ENCODE peak calls at places on chromosomes 3 and 15, in seven cellular contexts. D is GM12891, X is HepG2, V is SK-N-SH, O is upper lobe of left lung, S is GM12892, J is K562. B is an unnamed sample.

GRCh38 chr15:77420610-77421369 is at the start of gene HMG20A:
- DNase-seq in D (peak), X (peak), V (peak), O (peak), S (peak), J (peak), B (peak)

GRCh38 chr3:2024037-2024436 is 74.6 kb upstream of the CNTN4 start:
- DNase-seq in D (no peak), X (no peak), V (no peak), O (no peak), S (no peak), J (no peak), B (no peak)

GRCh38 chr15:93981706-93982105 is 249.7 kb upstream of the MCTP2 start:
- DNase-seq in D (no peak), X (no peak), V (no peak), O (no peak), S (no peak), J (no peak), B (no peak)

GRCh38 chr15:29124581-29125381 is 144.8 kb downstream of the NSMCE3 start:
- DNase-seq in D (no peak), X (no peak), V (no peak), O (no peak), S (no peak), J (no peak), B (no peak)

GRCh38 chr3:57169872-57170623 is 4.9 kb upstream of the IL17RD start:
- DNase-seq in D (peak), X (peak), V (peak), O (peak), S (peak), J (peak), B (peak)

GRCh38 chr3:50089603-50089945 is 855 bp downstream of the RBM5 start:
- DNase-seq in D (no peak), X (no peak), V (no peak), O (no peak), S (no peak), J (no peak), B (no peak)

GRCh38 chr3:73832426-73832825 is 207.7 kb upstream of the PDZRN3 start:
- DNase-seq in D (no peak), X (no peak), V (no peak), O (no peak), S (no peak), J (no peak), B (no peak)

GRCh38 chr15:66765478-66766281 is 63.6 kb downstream of the SMAD6 start:
- DNase-seq in D (no peak), X (peak), V (peak), O (no peak), S (no peak), J (no peak), B (peak)

DNA sequence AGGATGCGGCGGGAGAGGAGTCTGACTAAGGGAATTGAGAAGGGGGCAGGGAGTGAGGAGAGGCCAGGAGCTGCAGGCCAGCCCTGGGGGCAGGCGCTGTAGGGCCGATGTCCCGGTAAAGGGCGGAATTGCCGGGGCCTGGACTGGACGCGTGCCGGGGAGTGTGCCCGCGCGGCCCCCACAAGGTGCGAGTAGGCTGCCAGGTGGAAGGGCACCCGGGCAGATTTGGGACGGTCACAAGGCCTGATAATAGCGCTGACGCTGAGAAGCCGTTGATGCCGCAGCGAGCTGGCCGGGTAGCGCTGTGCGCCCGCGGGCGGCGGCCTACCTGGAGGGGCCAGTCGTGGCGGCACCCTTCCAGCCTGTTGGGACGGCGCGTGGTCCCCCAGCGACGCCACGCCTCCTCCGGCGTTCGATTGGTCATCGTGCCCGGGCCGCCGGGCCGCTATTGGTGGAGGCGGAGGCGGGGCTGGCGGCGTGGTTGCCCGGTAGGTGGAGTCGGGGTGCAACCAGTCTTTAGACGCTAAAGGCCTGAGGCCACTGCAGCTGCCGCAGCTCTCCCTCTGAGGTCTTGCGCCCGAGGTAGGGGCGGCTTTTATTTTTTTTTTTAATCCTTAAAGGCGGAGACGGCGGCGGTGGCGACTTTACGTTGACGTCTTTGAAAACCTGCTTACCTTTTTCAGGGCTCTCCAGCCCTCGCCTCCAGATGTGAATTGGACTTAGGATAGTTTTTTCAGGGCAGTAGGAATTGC is 919 bp downstream of the SLC25A38 start:
- DNase-seq in D (peak), X (peak), V (peak), O (peak), S (peak), J (peak), B (peak)
- TF ChIP-seq POLR2AphosphoS5 in D (peak), X (peak), V (no peak), O (peak), S (peak), J (peak), B (peak)

DNA sequence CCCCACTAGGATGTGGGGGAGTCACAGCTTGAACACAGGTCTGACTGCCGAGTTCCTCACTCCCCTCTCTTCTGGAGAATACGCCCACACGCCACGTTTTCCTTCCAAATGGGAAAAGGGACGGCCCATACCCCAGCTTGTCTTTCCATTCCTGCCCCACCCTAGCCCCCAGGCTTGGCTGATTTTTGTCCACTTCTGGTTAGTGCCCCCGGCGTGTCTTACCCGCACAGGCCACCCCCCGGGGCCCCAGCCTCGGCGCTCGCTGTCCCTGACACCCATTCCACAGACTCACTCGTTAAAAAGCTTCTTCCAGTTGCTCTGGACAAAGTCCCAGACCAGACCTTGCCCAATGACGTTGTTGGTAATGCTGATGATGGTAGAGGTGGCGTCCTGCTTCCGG is 14.5 kb downstream of the MESP2 start:
- DNase-seq in D (no peak), X (no peak), V (no peak), O (no peak), S (no peak), J (no peak), B (no peak)
- TF ChIP-seq POLR2AphosphoS5 in D (no peak), X (no peak), V (no peak), O (no peak), S (no peak), J (no peak), B (no peak)

DNA sequence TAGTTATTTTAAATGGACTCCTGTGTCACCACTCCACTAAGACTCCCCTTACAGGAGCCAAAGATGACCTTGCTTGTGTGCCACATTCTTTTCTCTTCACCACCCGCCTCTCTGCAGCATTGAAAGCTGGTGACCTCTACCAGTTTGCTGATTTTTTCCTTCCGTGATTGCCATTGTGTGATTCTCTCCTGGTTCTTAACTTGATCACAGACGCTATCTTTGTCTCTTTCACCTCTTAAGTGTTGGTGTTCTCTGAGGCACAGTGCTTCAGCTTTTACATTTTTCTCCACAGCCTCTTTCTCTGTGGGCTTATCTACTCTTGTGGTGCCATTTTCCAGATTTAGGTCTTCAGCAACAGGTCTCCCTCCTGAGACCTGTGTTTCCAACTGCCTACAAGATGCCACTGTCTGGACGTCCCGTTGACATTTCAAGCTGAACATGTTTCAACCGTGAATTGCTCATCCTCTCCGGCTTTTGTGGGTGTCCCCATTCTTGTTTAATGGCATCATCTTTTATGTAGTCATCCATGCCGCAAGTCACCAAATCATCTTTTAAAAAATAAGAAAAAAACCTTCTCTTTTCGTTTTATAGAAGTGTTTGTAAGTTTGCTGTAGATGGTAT is 26.5 kb downstream of the IQGAP1 start:
- DNase-seq in D (no peak), X (no peak), V (no peak), O (no peak), S (no peak), J (no peak), B (no peak)
- TF ChIP-seq POLR2AphosphoS5 in D (no peak), X (no peak), V (no peak), O (no peak), S (no peak), J (no peak), B (no peak)

DNA sequence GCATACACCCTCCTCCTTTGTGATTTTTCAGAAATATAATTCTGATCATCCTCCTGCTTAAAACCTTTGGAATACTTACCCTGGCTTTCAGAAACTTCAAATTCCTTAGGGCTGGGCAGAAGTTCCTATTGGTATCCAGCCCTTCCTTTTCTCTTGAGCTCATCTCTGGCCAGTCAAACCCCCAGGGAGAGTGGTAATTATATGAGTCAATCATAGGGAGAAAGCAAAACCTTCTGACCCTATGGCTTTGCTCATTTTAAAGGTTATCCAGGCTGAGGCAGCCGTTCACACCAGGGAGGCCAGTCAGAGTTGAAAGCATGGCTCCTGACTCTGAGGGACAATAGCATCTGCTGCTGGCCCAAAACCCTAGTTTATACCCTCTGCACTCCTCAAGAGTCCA is 23.9 kb upstream of the CTNNB1 start:
- DNase-seq in D (no peak), X (no peak), V (no peak), O (no peak), S (no peak), J (no peak), B (no peak)
- TF ChIP-seq POLR2AphosphoS5 in D (no peak), X (no peak), V (no peak), O (no peak), S (no peak), J (no peak), B (no peak)

GRCh38 chr3:129207347-129207947 is 23.8 kb upstream of the CNBP start:
- DNase-seq in D (no peak), X (no peak), V (no peak), O (no peak), S (no peak), J (no peak), B (no peak)
- TF ChIP-seq POLR2AphosphoS5 in D (no peak), X (no peak), V (no peak), O (no peak), S (no peak), J (no peak), B (no peak)

GRCh38 chr3:196621581-196621980 is 17.9 kb upstream of the NRROS start:
- DNase-seq in D (no peak), X (no peak), V (no peak), O (no peak), S (no peak), J (no peak), B (no peak)

GRCh38 chr3:196619213-196619612 is 20.3 kb upstream of the NRROS start:
- DNase-seq in D (no peak), X (no peak), V (no peak), O (no peak), S (no peak), J (no peak), B (no peak)

GRCh38 chr3:196623350-196623749 is 16.1 kb upstream of the NRROS start:
- DNase-seq in D (no peak), X (no peak), V (no peak), O (no peak), S (no peak), J (no peak), B (no peak)

GRCh38 chr3:196617256-196617655 is 22.2 kb upstream of the NRROS start:
- DNase-seq in D (no peak), X (no peak), V (no peak), O (no peak), S (no peak), J (no peak), B (no peak)

GRCh38 chr3:196620228-196620627 is 19.3 kb upstream of the NRROS start:
- DNase-seq in D (no peak), X (no peak), V (no peak), O (no peak), S (no peak), J (peak), B (peak)
- TF ChIP-seq POLR2AphosphoS5 in D (no peak), X (no peak), V (no peak), O (peak), S (no peak), J (no peak), B (no peak)

DNA sequence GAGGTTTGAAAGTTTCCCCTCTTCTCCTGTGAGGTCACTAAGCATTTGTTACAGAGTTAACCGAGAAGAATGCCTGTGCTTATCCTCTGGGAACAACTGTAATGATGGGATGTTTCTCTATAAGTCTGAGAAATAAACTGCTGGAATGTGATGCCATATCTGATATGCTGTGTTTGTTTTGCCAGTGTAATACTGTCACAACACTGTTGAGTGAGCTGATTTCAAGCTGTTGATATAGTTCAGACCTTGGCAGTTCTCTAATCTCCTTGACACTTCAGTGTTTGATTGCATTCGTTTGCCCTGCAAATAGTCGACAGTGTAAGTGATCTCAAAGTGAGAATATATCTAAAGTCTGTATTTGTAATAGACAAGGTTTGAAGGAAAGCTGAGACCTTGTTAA is 73.3 kb downstream of the PTPRG start:
- DNase-seq in D (no peak), X (peak), V (no peak), O (no peak), S (no peak), J (no peak), B (no peak)
- TF ChIP-seq POLR2AphosphoS5 in D (no peak), X (no peak), V (no peak), O (no peak), S (no peak), J (no peak), B (no peak)

GRCh38 chr3:116739678-116740077 is 30.1 kb downstream of the TUSC7 start:
- DNase-seq in D (no peak), X (no peak), V (no peak), O (no peak), S (no peak), J (no peak), B (no peak)

GRCh38 chr3:116740293-116740692 is 30.7 kb downstream of the TUSC7 start:
- DNase-seq in D (no peak), X (no peak), V (no peak), O (no peak), S (no peak), J (no peak), B (no peak)

GRCh38 chr3:116743062-116743461 is 33.5 kb downstream of the TUSC7 start:
- DNase-seq in D (no peak), X (no peak), V (no peak), O (no peak), S (no peak), J (no peak), B (no peak)

GRCh38 chr3:116741462-116741861 is 31.9 kb downstream of the TUSC7 start:
- DNase-seq in D (no peak), X (no peak), V (peak), O (no peak), S (no peak), J (no peak), B (no peak)
- TF ChIP-seq POLR2AphosphoS5 in D (no peak), X (no peak), V (no peak), O (no peak), S (no peak), J (no peak), B (no peak)

DNA sequence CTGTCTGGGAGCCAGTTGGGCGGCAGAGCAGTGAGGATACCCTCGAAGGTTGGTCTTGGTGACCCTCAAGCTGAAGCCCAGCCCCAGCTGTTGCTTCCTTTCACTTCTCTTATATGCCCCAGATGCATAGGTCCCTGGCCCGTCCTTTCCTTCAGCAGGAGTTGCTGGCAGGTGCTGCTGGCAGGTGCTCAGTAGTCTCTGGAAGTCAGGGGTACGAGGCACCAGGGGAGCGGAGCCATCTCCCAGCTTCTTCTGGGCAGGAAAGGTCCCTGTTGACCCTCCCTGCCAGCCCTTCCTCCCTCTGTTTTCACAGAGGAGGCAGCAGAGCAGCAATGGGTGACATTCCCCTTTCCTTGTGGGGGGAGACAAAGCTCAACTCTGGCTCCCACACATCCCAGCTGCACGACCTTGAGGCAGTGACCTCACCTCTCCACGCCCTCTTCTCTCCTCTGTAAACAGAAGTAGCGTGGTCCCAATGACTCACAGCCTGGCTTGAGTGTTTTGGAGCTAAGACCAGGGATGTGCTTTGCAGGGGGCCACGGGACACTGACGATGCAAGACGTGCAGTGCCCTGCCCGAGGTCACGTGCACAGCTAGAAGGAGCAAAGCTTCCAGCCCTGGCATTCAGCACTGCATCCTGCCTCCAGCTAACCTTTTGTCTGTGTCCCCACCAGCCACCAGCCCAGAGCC is 49.6 kb downstream of the SLC6A6 start:
- DNase-seq in D (no peak), X (peak), V (no peak), O (peak), S (no peak), J (no peak), B (peak)
- TF ChIP-seq POLR2AphosphoS5 in D (no peak), X (no peak), V (no peak), O (peak), S (no peak), J (no peak), B (peak)

DNA sequence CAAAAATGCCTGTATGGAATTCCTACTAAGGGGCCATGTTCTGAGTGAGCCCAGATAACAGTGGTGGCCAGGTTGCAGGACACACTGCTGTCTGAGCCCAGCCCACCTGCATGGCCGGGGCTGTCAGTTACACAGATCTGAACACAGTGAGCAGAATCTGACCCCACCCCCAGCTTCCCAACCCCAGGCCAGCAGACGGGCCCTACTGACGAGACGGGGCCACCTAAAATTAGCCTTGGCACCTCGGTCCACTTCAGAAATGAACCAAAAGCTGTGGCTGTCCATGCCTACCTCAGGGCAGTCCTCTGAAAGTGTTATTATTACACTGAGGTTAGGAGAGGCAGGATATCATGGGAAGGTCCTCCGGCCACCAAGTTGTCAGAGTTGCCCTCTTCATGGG is 51.8 kb downstream of the LMCD1 start:
- DNase-seq in D (no peak), X (no peak), V (no peak), O (no peak), S (no peak), J (no peak), B (no peak)
- TF ChIP-seq POLR2AphosphoS5 in D (no peak), X (no peak), V (no peak), O (no peak), S (no peak), J (no peak), B (no peak)